ENCODE peak calls at places on chromosomes 6 and 20, in ten cellular contexts. One of them, this sample, is unnamed.
A peak's percentile ranks its signal among the peaks of the same experiment; 100 is the strongest.

GRCh38 chr20:58705525-58705924 is 12.9 kb downstream of the NPEPL1 start:
- DNase-seq in H54: no peak
- DNase-seq in upper lobe of left lung: no peak
- DNase-seq in ovary: no peak
- DNase-seq in IMR-90: no peak
- DNase-seq in HCT116: no peak
- DNase-seq in GM12892: no peak
- DNase-seq in esophagus squamous epithelium: no peak
- DNase-seq in A549: no peak
- DNase-seq in uterus: peak; percentile 8
- DNase-seq in this sample: no peak

GRCh38 chr6:155171109-155171746 is 92.6 kb upstream of the CLDN20 start:
- DNase-seq in upper lobe of left lung: no peak
- DNase-seq in GM12892: peak; percentile 48
- DNase-seq in H54: no peak
- DNase-seq in IMR-90: peak; percentile 89
- DNase-seq in A549: peak; percentile 50
- DNase-seq in uterus: peak; percentile 39
- DNase-seq in ovary: no peak
- DNase-seq in esophagus squamous epithelium: no peak
- DNase-seq in HCT116: peak; percentile 97
- DNase-seq in this sample: peak; percentile 22

GRCh38 chr6:166112580-166112979 is 55.1 kb downstream of the TBXT start:
- DNase-seq in upper lobe of left lung: no peak
- DNase-seq in HCT116: no peak
- DNase-seq in uterus: no peak
- DNase-seq in H54: peak; percentile 51
- DNase-seq in IMR-90: peak; percentile 53
- DNase-seq in A549: peak; percentile 86
- DNase-seq in ovary: no peak
- DNase-seq in esophagus squamous epithelium: no peak
- DNase-seq in GM12892: no peak
- DNase-seq in this sample: no peak

GRCh38 chr6:87212596-87212995 is 57.2 kb downstream of the ZNF292 start:
- DNase-seq in GM12892: no peak
- DNase-seq in IMR-90: no peak
- DNase-seq in HCT116: no peak
- DNase-seq in esophagus squamous epithelium: no peak
- DNase-seq in A549: no peak
- DNase-seq in uterus: no peak
- DNase-seq in ovary: no peak
- DNase-seq in upper lobe of left lung: no peak
- DNase-seq in H54: no peak
- DNase-seq in this sample: no peak

GRCh38 chr6:13397359-13398080 is 69.2 kb upstream of the TBC1D7 start:
- DNase-seq in H54: no peak
- DNase-seq in ovary: no peak
- DNase-seq in uterus: no peak
- DNase-seq in HCT116: no peak
- DNase-seq in esophagus squamous epithelium: no peak
- DNase-seq in upper lobe of left lung: no peak
- DNase-seq in IMR-90: no peak
- DNase-seq in GM12892: peak; percentile 58
- DNase-seq in A549: peak; percentile 25
- DNase-seq in this sample: no peak

GRCh38 chr6:3125832-3126231 is 7.3 kb downstream of the BPHL start:
- DNase-seq in uterus: no peak
- DNase-seq in IMR-90: no peak
- DNase-seq in HCT116: no peak
- DNase-seq in GM12892: no peak
- DNase-seq in esophagus squamous epithelium: no peak
- DNase-seq in ovary: no peak
- DNase-seq in H54: no peak
- DNase-seq in A549: no peak
- DNase-seq in upper lobe of left lung: no peak
- DNase-seq in this sample: no peak

GRCh38 chr20:15867899-15868298 is 705.3 kb downstream of the KIF16B start:
- DNase-seq in A549: no peak
- DNase-seq in esophagus squamous epithelium: no peak
- DNase-seq in uterus: no peak
- DNase-seq in IMR-90: no peak
- DNase-seq in H54: no peak
- DNase-seq in GM12892: no peak
- DNase-seq in ovary: no peak
- DNase-seq in upper lobe of left lung: no peak
- DNase-seq in HCT116: no peak
- DNase-seq in this sample: no peak

GRCh38 chr6:31048090-31048489 is 37.8 kb downstream of the MUC22 start:
- DNase-seq in ovary: no peak
- DNase-seq in A549: no peak
- DNase-seq in esophagus squamous epithelium: no peak
- DNase-seq in uterus: no peak
- DNase-seq in GM12892: no peak
- DNase-seq in IMR-90: no peak
- DNase-seq in HCT116: no peak
- DNase-seq in H54: no peak
- DNase-seq in upper lobe of left lung: no peak
- DNase-seq in this sample: no peak

GRCh38 chr6:6614096-6614964 is 25.8 kb downstream of the LY86 start:
- DNase-seq in esophagus squamous epithelium: no peak
- DNase-seq in ovary: peak; percentile 50
- DNase-seq in HCT116: no peak
- DNase-seq in upper lobe of left lung: peak; percentile 63
- DNase-seq in A549: no peak
- DNase-seq in GM12892: no peak
- DNase-seq in IMR-90: no peak
- DNase-seq in uterus: peak; percentile 61
- DNase-seq in H54: no peak
- DNase-seq in this sample: peak; percentile 55

GRCh38 chr6:158793432-158793831 is 25.7 kb downstream of the EZR start:
- DNase-seq in HCT116: peak; percentile 68
- DNase-seq in GM12892: no peak
- DNase-seq in uterus: no peak
- DNase-seq in upper lobe of left lung: no peak
- DNase-seq in H54: peak; percentile 30
- DNase-seq in esophagus squamous epithelium: no peak
- DNase-seq in A549: peak; percentile 47
- DNase-seq in ovary: no peak
- DNase-seq in IMR-90: peak; percentile 65
- DNase-seq in this sample: no peak

DNA sequence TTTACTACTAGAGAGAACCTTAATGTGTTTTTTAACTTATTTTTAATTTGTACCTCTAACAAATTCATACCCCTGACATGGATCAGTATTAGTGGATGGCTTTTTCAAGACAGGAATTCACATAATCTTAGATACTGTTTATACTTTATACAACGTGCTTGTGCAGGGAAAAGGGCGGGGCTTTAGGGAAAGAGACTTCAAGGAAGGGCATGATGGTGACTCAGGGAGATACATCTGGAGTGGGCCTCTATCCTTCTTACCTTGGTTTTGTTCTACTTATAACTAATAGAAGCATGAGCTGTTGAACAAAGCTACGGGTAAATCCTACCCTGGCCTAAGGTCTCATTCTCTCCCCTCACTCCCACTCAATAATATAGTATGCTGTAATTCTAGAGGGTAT is 160.8 kb downstream of the C6orf58 start:
- DNase-seq in upper lobe of left lung: no peak
- DNase-seq in esophagus squamous epithelium: no peak
- DNase-seq in HCT116: no peak
- DNase-seq in GM12892: no peak
- DNase-seq in IMR-90: peak; percentile 8
- DNase-seq in H54: no peak
- DNase-seq in uterus: no peak
- DNase-seq in A549: no peak
- DNase-seq in ovary: no peak
- DNase-seq in this sample: no peak
- TF ChIP-seq POLR2A in upper lobe of left lung: no peak
- TF ChIP-seq POLR2A in esophagus squamous epithelium: no peak
- TF ChIP-seq POLR2A in HCT116: no peak
- TF ChIP-seq POLR2A in GM12892: no peak
- TF ChIP-seq POLR2A in IMR-90: no peak
- TF ChIP-seq POLR2A in H54: no peak
- TF ChIP-seq POLR2A in uterus: no peak
- TF ChIP-seq POLR2A in A549: no peak
- TF ChIP-seq POLR2A in ovary: no peak
- TF ChIP-seq POLR2A in this sample: no peak

GRCh38 chr6:441126-441920 is 49.8 kb downstream of the IRF4 start:
- DNase-seq in IMR-90: no peak
- DNase-seq in GM12892: no peak
- DNase-seq in ovary: no peak
- DNase-seq in H54: no peak
- DNase-seq in A549: no peak
- DNase-seq in HCT116: no peak
- DNase-seq in esophagus squamous epithelium: no peak
- DNase-seq in upper lobe of left lung: peak; percentile 8
- DNase-seq in uterus: no peak
- DNase-seq in this sample: no peak

GRCh38 chr6:444653-445275 is 53.2 kb downstream of the IRF4 start:
- DNase-seq in esophagus squamous epithelium: no peak
- DNase-seq in ovary: no peak
- DNase-seq in HCT116: no peak
- DNase-seq in IMR-90: no peak
- DNase-seq in H54: no peak
- DNase-seq in GM12892: no peak
- DNase-seq in upper lobe of left lung: peak; percentile 58
- DNase-seq in A549: no peak
- DNase-seq in uterus: no peak
- DNase-seq in this sample: no peak

GRCh38 chr6:446418-447366 is 55.1 kb downstream of the IRF4 start:
- DNase-seq in upper lobe of left lung: no peak
- DNase-seq in HCT116: no peak
- DNase-seq in ovary: no peak
- DNase-seq in uterus: no peak
- DNase-seq in GM12892: no peak
- DNase-seq in IMR-90: no peak
- DNase-seq in esophagus squamous epithelium: no peak
- DNase-seq in H54: no peak
- DNase-seq in A549: no peak
- DNase-seq in this sample: no peak

GRCh38 chr6:445571-446417 is 54.2 kb downstream of the IRF4 start:
- DNase-seq in IMR-90: no peak
- DNase-seq in A549: no peak
- DNase-seq in uterus: no peak
- DNase-seq in upper lobe of left lung: peak; percentile 22
- DNase-seq in HCT116: no peak
- DNase-seq in GM12892: no peak
- DNase-seq in ovary: no peak
- DNase-seq in esophagus squamous epithelium: no peak
- DNase-seq in H54: no peak
- DNase-seq in this sample: no peak

DNA sequence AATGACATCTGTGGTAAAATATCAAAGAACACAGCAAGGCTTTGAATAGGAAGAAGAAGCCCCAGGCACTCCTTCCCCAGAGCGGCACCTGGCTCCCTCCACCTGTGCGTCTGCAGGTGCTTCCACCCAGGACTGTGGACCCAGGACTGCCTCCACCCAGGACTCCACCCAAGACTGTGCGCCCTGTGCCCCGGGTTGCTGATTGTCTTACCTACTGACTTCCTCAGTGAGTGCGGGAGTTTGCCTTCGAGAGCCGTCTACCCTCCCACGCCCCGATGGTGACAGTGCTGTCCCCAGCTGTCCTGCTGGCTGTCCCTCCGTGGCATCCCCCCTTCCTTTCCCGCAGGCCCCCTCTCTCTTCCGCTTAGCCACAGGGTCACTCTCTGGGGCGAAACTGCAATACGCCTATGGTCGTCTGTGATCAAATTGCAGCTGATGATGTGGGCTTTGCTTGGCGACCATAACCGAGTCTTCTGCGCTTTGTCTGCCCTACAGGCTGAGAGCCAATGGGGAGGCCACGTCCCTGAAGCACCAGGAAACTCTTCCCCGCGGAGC is 52.1 kb downstream of the IRF4 start:
- DNase-seq in GM12892: no peak
- DNase-seq in H54: no peak
- DNase-seq in A549: no peak
- DNase-seq in HCT116: no peak
- DNase-seq in IMR-90: no peak
- DNase-seq in uterus: no peak
- DNase-seq in ovary: no peak
- DNase-seq in upper lobe of left lung: peak; percentile 36
- DNase-seq in esophagus squamous epithelium: no peak
- DNase-seq in this sample: no peak
- TF ChIP-seq POLR2A in GM12892: no peak
- TF ChIP-seq POLR2A in H54: no peak
- TF ChIP-seq POLR2A in A549: no peak
- TF ChIP-seq POLR2A in HCT116: no peak
- TF ChIP-seq POLR2A in IMR-90: no peak
- TF ChIP-seq POLR2A in uterus: no peak
- TF ChIP-seq POLR2A in ovary: no peak
- TF ChIP-seq POLR2A in upper lobe of left lung: no peak
- TF ChIP-seq POLR2A in esophagus squamous epithelium: no peak
- TF ChIP-seq POLR2A in this sample: no peak

DNA sequence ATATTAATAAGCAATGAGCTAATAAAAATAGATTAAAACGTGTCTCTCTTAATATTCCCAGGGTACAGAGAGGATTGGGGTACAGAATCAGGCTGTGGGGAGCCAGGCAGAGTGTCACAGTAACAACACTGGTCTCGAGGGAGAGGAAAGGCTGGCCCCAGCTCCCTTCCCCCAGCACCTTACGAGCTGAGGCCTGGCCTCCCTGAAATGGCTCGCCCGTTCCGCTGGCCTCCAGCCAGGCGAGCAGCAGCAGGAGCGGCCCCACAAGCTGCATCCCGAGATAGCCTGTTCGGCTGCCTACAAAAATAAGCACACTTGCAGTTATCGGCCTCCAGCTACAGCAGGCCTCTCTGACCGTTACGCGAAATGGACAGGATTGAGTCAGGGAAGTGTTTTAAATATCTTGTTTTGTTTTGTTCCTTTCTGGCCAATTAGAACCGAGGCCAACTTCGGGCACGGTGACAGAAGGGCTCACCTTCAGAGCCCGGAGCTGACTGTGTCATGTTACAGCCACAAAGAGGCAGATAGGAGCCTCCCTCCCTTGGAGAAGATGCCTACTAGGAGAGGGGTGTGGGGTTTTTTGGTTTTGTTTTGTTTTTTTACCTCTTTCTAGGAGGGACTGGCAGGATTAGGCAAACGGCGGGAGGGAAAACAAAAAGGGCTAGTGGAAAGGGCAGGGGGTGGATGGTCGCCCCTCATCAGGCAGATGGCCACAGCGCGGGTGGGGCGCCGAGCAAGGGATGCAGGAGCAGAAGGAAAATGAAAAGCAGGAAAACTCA is 4.2 kb upstream of the ZMYND8 start:
- DNase-seq in upper lobe of left lung: peak; percentile 91
- DNase-seq in H54: peak; percentile 53
- DNase-seq in uterus: peak; percentile 82
- DNase-seq in HCT116: peak; percentile 60
- DNase-seq in esophagus squamous epithelium: peak; percentile 16
- DNase-seq in IMR-90: peak; percentile 98
- DNase-seq in A549: peak; percentile 51
- DNase-seq in ovary: peak; percentile 91
- DNase-seq in GM12892: peak; percentile 38
- DNase-seq in this sample: peak; percentile 93
- TF ChIP-seq POLR2A in upper lobe of left lung: peak; percentile 69
- TF ChIP-seq POLR2A in H54: peak; percentile 28
- TF ChIP-seq POLR2A in uterus: peak; percentile 56
- TF ChIP-seq POLR2A in HCT116: peak; percentile 74
- TF ChIP-seq POLR2A in esophagus squamous epithelium: peak; percentile 60
- TF ChIP-seq POLR2A in IMR-90: peak; percentile 81
- TF ChIP-seq POLR2A in A549: peak; percentile 24
- TF ChIP-seq POLR2A in ovary: peak; percentile 59
- TF ChIP-seq POLR2A in GM12892: peak; percentile 57
- TF ChIP-seq POLR2A in this sample: peak; percentile 93

GRCh38 chr20:4060054-4060795 is 44.9 kb upstream of the RNF24 start:
- DNase-seq in A549: no peak
- DNase-seq in uterus: no peak
- DNase-seq in upper lobe of left lung: peak; percentile 31
- DNase-seq in GM12892: no peak
- DNase-seq in esophagus squamous epithelium: no peak
- DNase-seq in HCT116: no peak
- DNase-seq in ovary: no peak
- DNase-seq in H54: no peak
- DNase-seq in IMR-90: no peak
- DNase-seq in this sample: peak; percentile 90
- TF ChIP-seq POLR2A in A549: no peak
- TF ChIP-seq POLR2A in uterus: no peak
- TF ChIP-seq POLR2A in upper lobe of left lung: no peak
- TF ChIP-seq POLR2A in GM12892: no peak
- TF ChIP-seq POLR2A in esophagus squamous epithelium: no peak
- TF ChIP-seq POLR2A in HCT116: no peak
- TF ChIP-seq POLR2A in ovary: no peak
- TF ChIP-seq POLR2A in H54: no peak
- TF ChIP-seq POLR2A in IMR-90: no peak
- TF ChIP-seq POLR2A in this sample: no peak

This sample was measured in thyroid gland.